ENCODE peak calls at places on chromosomes 6 and 20, in five cellular contexts. One of them, this sample, is unnamed.

GRCh38 chr6:6994796-6995195 is 113.0 kb upstream of the RREB1 start:
- ATAC-seq in upper lobe of left lung: no peak
- ATAC-seq in right lobe of liver: peak
- ATAC-seq in gastrocnemius medialis: peak
- ATAC-seq in GM12878: no peak
- ATAC-seq in this sample: no peak

GRCh38 chr6:45563902-45564301 is 186.2 kb upstream of the SUPT3H start:
- ATAC-seq in right lobe of liver: no peak
- ATAC-seq in gastrocnemius medialis: peak
- ATAC-seq in upper lobe of left lung: no peak
- ATAC-seq in GM12878: no peak
- ATAC-seq in this sample: no peak

GRCh38 chr6:89927788-89928565 is 33.7 kb downstream of the GJA10 start:
- ATAC-seq in GM12878: no peak
- ATAC-seq in right lobe of liver: no peak
- ATAC-seq in gastrocnemius medialis: no peak
- ATAC-seq in upper lobe of left lung: no peak
- ATAC-seq in this sample: no peak

GRCh38 chr6:109083657-109084056 is 11.0 kb downstream of the SESN1 start:
- ATAC-seq in upper lobe of left lung: no peak
- ATAC-seq in gastrocnemius medialis: peak
- ATAC-seq in GM12878: no peak
- ATAC-seq in right lobe of liver: no peak
- ATAC-seq in this sample: no peak

GRCh38 chr20:16404640-16405039 is 168.6 kb downstream of the KIF16B start:
- ATAC-seq in right lobe of liver: no peak
- ATAC-seq in upper lobe of left lung: no peak
- ATAC-seq in GM12878: no peak
- ATAC-seq in gastrocnemius medialis: no peak
- ATAC-seq in this sample: no peak

GRCh38 chr6:39933669-39934059 is 598 bp downstream of the MOCS1 start:
- ATAC-seq in right lobe of liver: peak
- ATAC-seq in GM12878: peak
- ATAC-seq in upper lobe of left lung: no peak
- ATAC-seq in gastrocnemius medialis: peak
- ATAC-seq in this sample: no peak

GRCh38 chr20:47360489-47361267 is 4.2 kb upstream of the ZMYND8 start:
- ATAC-seq in upper lobe of left lung: peak
- ATAC-seq in right lobe of liver: peak
- ATAC-seq in GM12878: peak
- ATAC-seq in gastrocnemius medialis: peak
- ATAC-seq in this sample: peak

GRCh38 chr6:143745160-143746133 is 67.7 kb downstream of the PHACTR2 start:
- ATAC-seq in GM12878: no peak
- ATAC-seq in gastrocnemius medialis: peak
- ATAC-seq in upper lobe of left lung: peak
- ATAC-seq in right lobe of liver: peak
- ATAC-seq in this sample: peak

GRCh38 chr20:53793783-53794383 is 200.2 kb upstream of the ZNF217 start:
- ATAC-seq in right lobe of liver: no peak
- ATAC-seq in upper lobe of left lung: no peak
- ATAC-seq in gastrocnemius medialis: no peak
- ATAC-seq in GM12878: no peak
- ATAC-seq in this sample: no peak

GRCh38 chr6:147508871-147509608 is 550 bp downstream of the SAMD5 start:
- ATAC-seq in right lobe of liver: peak
- ATAC-seq in upper lobe of left lung: peak
- ATAC-seq in GM12878: no peak
- ATAC-seq in gastrocnemius medialis: no peak
- ATAC-seq in this sample: peak

GRCh38 chr6:14981960-14982359 is 263.9 kb upstream of the JARID2 start:
- ATAC-seq in GM12878: peak
- ATAC-seq in right lobe of liver: no peak
- ATAC-seq in upper lobe of left lung: peak
- ATAC-seq in gastrocnemius medialis: no peak
- ATAC-seq in this sample: no peak

GRCh38 chr6:4603291-4603690 is 172.9 kb upstream of the CDYL start:
- ATAC-seq in upper lobe of left lung: peak
- ATAC-seq in gastrocnemius medialis: peak
- ATAC-seq in GM12878: no peak
- ATAC-seq in right lobe of liver: peak
- ATAC-seq in this sample: peak

GRCh38 chr6:157372501-157373280 is 8.3 kb upstream of the ZDHHC14 start:
- ATAC-seq in GM12878: no peak
- ATAC-seq in upper lobe of left lung: no peak
- ATAC-seq in right lobe of liver: peak
- ATAC-seq in gastrocnemius medialis: no peak
- ATAC-seq in this sample: no peak

GRCh38 chr6:145904878-145905277 is 59.3 kb downstream of the SHPRH start:
- ATAC-seq in GM12878: peak
- ATAC-seq in gastrocnemius medialis: peak
- ATAC-seq in upper lobe of left lung: peak
- ATAC-seq in right lobe of liver: peak
- ATAC-seq in this sample: peak

GRCh38 chr20:7879883-7880282 is 60.4 kb downstream of the HAO1 start:
- ATAC-seq in upper lobe of left lung: peak
- ATAC-seq in right lobe of liver: peak
- ATAC-seq in GM12878: no peak
- ATAC-seq in gastrocnemius medialis: no peak
- ATAC-seq in this sample: no peak

GRCh38 chr6:25014806-25015560 is 79.2 kb upstream of the RIPOR2 start:
- ATAC-seq in upper lobe of left lung: peak
- ATAC-seq in right lobe of liver: no peak
- ATAC-seq in gastrocnemius medialis: peak
- ATAC-seq in GM12878: peak
- ATAC-seq in this sample: peak

GRCh38 chr6:53359843-53360834 is 11.4 kb upstream of the ELOVL5 start:
- ATAC-seq in right lobe of liver: peak
- ATAC-seq in upper lobe of left lung: no peak
- ATAC-seq in GM12878: peak
- ATAC-seq in gastrocnemius medialis: no peak
- ATAC-seq in this sample: no peak

DNA sequence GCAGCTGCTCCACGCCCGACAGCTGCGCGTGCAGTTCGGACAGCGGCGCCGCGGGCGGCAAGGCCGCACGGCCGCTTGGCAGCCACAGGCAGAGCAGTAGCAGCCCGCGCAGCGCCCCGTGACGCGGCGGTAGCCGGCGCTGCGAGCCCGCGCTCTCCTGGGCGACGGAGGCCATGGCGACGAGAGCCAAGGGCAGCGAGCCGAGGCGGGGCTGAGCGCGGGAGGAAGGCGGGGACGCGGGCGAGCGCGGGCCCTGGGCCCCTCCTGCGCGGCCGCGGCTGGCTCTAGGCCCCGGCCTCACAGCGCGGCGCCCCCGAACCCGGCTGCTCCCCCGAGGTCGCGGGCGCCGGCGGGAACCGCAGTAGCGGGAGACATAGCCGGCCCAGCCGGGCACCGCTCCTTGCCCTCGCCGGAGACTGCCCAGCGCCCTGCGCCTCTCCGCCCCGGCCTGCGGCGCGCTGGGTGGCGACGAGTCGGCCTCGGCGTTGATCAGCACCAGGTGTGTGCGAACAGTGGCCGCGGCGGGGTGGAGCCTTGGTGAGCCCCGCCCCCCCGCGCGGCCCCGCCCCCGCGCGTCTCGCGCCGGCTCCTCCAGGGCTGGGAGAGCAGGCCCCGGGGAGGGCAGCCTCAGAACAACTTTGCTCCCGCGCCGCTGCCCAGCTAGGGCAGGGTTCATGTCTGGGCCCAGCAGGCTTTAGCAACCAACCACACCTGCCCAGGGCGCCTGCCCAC is at the start of gene LRP11:
- ATAC-seq in gastrocnemius medialis: peak
- ATAC-seq in upper lobe of left lung: peak
- ATAC-seq in right lobe of liver: peak
- ATAC-seq in GM12878: peak
- ATAC-seq in this sample: peak
- TF ChIP-seq POLR2A in gastrocnemius medialis: peak
- TF ChIP-seq POLR2A in upper lobe of left lung: no peak
- TF ChIP-seq POLR2A in right lobe of liver: peak
- TF ChIP-seq POLR2A in GM12878: peak
- TF ChIP-seq POLR2A in this sample: peak

DNA sequence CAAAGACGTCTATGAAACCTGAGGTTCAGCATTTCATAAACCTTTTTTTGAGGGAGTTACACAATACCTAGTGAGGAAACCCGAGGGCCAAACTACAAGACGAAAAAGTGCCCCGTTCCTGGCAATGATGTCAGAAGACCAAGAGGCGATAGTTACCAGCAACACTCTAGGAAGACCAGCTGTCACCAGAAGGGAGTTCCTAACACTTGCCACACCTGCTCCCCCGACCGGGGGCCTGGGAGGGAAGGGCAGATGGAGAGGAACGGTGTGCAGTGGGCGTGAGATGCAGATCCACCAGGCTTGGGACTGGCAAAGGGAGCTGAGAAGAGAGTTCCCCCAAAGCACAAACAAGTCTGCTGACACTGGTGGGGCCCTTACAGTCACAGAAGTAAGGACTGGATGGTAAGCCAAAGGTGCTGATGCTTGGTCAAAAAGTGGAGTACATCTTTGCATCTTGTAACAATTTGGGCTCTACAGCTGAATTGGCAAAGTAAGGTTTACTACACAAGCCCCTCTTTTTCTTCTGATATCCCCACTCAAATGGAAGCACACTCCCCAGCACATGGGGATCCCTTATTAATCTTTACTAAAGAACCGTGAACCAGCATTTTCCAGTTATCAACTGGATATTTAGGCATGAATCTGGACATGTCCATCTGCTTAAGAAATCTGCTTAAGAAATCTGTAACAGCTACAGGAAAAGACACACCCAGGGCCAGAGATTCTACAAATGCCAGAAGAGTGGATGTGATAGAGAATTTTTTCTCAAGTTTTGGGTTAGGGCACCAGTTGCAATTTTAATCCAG is 38.5 kb downstream of the PANK2 start:
- ATAC-seq in upper lobe of left lung: no peak
- ATAC-seq in gastrocnemius medialis: peak
- ATAC-seq in GM12878: peak
- ATAC-seq in right lobe of liver: peak
- ATAC-seq in this sample: peak
- TF ChIP-seq POLR2A in upper lobe of left lung: no peak
- TF ChIP-seq POLR2A in gastrocnemius medialis: no peak
- TF ChIP-seq POLR2A in GM12878: peak
- TF ChIP-seq POLR2A in right lobe of liver: no peak
- TF ChIP-seq POLR2A in this sample: no peak

DNA sequence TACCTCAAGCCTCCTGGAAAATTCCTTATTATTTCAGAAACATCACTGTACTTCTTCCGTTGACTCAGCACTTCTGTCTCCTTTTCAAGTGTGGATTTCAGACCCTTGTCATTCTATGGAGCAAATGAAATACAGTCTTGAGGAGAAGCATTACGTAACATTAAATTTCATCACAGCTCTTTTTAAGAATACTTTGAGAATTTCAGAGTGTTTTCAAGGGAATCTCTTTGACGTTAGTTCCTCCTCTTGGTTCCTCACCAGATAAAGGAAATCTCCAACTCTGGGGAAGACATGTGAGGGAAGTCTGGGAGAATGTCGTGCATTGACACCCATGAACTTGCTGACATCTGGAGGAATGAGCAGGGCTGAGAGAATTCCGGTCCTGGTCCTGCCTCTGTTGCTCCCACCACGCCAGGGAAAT is 32.3 kb downstream of the UST start:
- ATAC-seq in right lobe of liver: peak
- ATAC-seq in GM12878: no peak
- ATAC-seq in gastrocnemius medialis: no peak
- ATAC-seq in upper lobe of left lung: peak
- ATAC-seq in this sample: no peak
- TF ChIP-seq POLR2A in right lobe of liver: no peak
- TF ChIP-seq POLR2A in GM12878: no peak
- TF ChIP-seq POLR2A in gastrocnemius medialis: no peak
- TF ChIP-seq POLR2A in upper lobe of left lung: no peak
- TF ChIP-seq POLR2A in this sample: no peak

DNA sequence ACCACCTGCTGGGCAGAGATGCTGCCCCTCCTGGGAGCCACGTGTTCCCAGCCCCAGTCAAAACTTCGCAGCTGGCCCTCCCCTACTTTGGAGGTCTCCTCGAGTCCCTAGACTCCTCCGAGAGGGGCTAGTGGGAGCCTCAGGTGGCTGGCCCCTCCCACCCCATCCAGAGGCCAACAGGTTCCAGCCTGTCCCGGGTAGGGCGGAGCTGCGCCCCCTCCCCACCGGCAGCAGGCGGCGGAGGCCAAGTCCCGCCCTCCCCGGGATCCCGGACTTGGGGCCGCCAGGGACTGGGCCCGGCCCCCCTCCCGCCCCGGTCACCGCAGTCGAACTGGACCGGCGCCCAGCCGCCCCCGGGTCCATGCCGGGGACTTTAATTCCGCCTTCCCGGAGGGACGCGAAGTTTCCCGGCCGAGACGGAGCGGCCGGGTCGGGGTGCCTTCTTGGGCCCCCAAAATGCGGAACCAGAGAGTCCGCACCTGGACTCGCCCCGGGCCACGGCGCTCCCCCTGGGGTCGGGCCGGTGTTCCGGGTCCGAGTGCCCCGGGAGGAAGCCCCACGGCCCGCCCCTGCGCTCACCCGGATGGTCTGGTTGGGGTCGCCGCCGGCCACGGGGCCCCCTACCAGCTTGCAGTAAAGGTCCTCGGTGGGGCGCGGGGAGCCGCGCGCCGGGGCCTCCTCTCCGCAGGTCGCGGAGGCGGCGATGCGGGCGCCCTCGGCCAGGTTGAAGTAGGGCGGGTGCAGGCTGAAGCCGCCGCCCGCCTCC is 559 bp downstream of the LAMA5 start:
- ATAC-seq in gastrocnemius medialis: peak
- ATAC-seq in right lobe of liver: peak
- ATAC-seq in GM12878: peak
- ATAC-seq in upper lobe of left lung: peak
- ATAC-seq in this sample: peak
- TF ChIP-seq POLR2A in gastrocnemius medialis: no peak
- TF ChIP-seq POLR2A in right lobe of liver: no peak
- TF ChIP-seq POLR2A in GM12878: no peak
- TF ChIP-seq POLR2A in upper lobe of left lung: no peak
- TF ChIP-seq POLR2A in this sample: no peak